ENCODE peak calls at places on chromosomes 6 and 20, in seven cellular contexts. K is thyroid gland, G is ovary, Z is kidney, L is sigmoid colon, A is suprapubic skin, I is PC-9. M is an unnamed sample.
A peak's percentile ranks its signal among the peaks of the same experiment; 100 is the strongest.

GRCh38 chr6:31794294-31794865 is 1.2 kb downstream of the VARS1 start:
- DNase-seq in K (no peak), G (no peak), L (no peak), I (no peak), Z (no peak), A (no peak), M (no peak)

GRCh38 chr6:29762781-29763214 is 39.6 kb downstream of the HLA-F start:
- DNase-seq in G (no peak), I (no peak), Z (no peak), K (no peak), L (no peak), A (no peak), M (no peak)

GRCh38 chr20:11128131-11128831 is 454.5 kb upstream of the JAG1 start:
- DNase-seq in I (no peak), Z (no peak), K (no peak), G (no peak), A (no peak), L (no peak), M (no peak)

GRCh38 chr6:106527979-106528378 is 101.3 kb downstream of the RTN4IP1 start:
- DNase-seq in G (no peak), K (no peak), Z (no peak), A (no peak), L (no peak), I (no peak), M (peak; percentile 96)

GRCh38 chr20:17648306-17648646 is 33.8 kb downstream of the RRBP1 start:
- DNase-seq in G (no peak), Z (no peak), A (peak; percentile 56), K (peak; percentile 60), I (no peak), L (peak; percentile 68), M (no peak)

GRCh38 chr20:571754-572331 is 28.3 kb upstream of the CSNK2A1 start:
- DNase-seq in K (peak; percentile 52), Z (peak; percentile 94), A (peak; percentile 68), L (peak; percentile 70), G (peak; percentile 50), I (peak; percentile 58), M (no peak)

GRCh38 chr20:8305449-8305978 is 173.4 kb downstream of the PLCB1 start:
- DNase-seq in Z (peak; percentile 38), I (peak; percentile 10), A (peak; percentile 60), L (no peak), K (peak; percentile 31), G (no peak), M (no peak)

GRCh38 chr20:47825011-47825762 is 39.9 kb upstream of the SULF2 start:
- DNase-seq in G (no peak), Z (no peak), A (peak; percentile 29), K (no peak), L (peak; percentile 19), I (no peak), M (no peak)

GRCh38 chr6:158068156-158068892 is 86.7 kb downstream of the SYNJ2 start:
- DNase-seq in I (no peak), K (no peak), G (no peak), Z (peak; percentile 58), L (peak; percentile 53), A (no peak), M (no peak)

GRCh38 chr20:61608275-61609085 is 356.4 kb downstream of the CDH4 start:
- DNase-seq in A (no peak), L (no peak), I (peak; percentile 10), Z (no peak), G (no peak), K (peak; percentile 16), M (no peak)

GRCh38 chr20:53774487-53775203 is 181.0 kb upstream of the ZNF217 start:
- DNase-seq in I (no peak), Z (no peak), L (no peak), G (no peak), A (no peak), K (no peak), M (peak; percentile 96)

GRCh38 chr6:31903957-31904356 is 2.1 kb upstream of the ZBTB12 start:
- DNase-seq in Z (no peak), I (no peak), L (no peak), A (no peak), G (no peak), K (no peak), M (no peak)

GRCh38 chr6:125363010-125363359 is 61.2 kb upstream of the HDDC2 start:
- DNase-seq in A (no peak), L (no peak), K (no peak), Z (no peak), G (no peak), I (peak; percentile 61), M (no peak)

GRCh38 chr20:38728911-38729642 is 4.8 kb downstream of the SLC32A1 start:
- DNase-seq in I (no peak), A (no peak), Z (no peak), G (no peak), K (no peak), L (no peak), M (no peak)

GRCh38 chr6:25992413-25993037 is 29.9 kb downstream of the TRIM38 start:
- DNase-seq in I (peak; percentile 99), A (peak; percentile 96), K (peak; percentile 96), G (peak; percentile 96), Z (peak; percentile 98), L (peak; percentile 97), M (peak; percentile 52)

GRCh38 chr6:49856282-49856681 is 10.1 kb downstream of the CRISP1 start:
- DNase-seq in K (no peak), G (no peak), A (no peak), Z (no peak), I (no peak), L (no peak), M (no peak)

GRCh38 chr6:151096255-151096612 is 143.5 kb upstream of the AKAP12 start:
- DNase-seq in K (no peak), A (no peak), I (no peak), L (no peak), G (no peak), Z (no peak), M (no peak)

GRCh38 chr20:6769953-6770831 is 2.7 kb downstream of the BMP2 start:
- DNase-seq in G (peak; percentile 16), A (peak; percentile 74), I (no peak), Z (peak; percentile 85), K (peak; percentile 68), L (peak; percentile 76), M (no peak)

GRCh38 chr20:45097485-45098095 is 3.3 kb downstream of the KCNS1 start:
- DNase-seq in L (no peak), K (peak; percentile 24), Z (no peak), I (no peak), G (no peak), A (no peak), M (no peak)

GRCh38 chr6:63477422-63478040 is 94.7 kb upstream of the LOC128125822 start:
- DNase-seq in A (no peak), K (no peak), G (no peak), I (no peak), Z (no peak), L (no peak), M (no peak)

GRCh38 chr6:88008821-88009220 is 38.8 kb upstream of the SPACA1 start:
- DNase-seq in L (no peak), A (no peak), Z (no peak), G (no peak), I (no peak), K (no peak), M (no peak)

GRCh38 chr20:32650545-32650944 is 23.2 kb downstream of the C20orf203 start:
- DNase-seq in Z (no peak), G (no peak), L (no peak), I (no peak), K (no peak), A (no peak), M (no peak)

DNA sequence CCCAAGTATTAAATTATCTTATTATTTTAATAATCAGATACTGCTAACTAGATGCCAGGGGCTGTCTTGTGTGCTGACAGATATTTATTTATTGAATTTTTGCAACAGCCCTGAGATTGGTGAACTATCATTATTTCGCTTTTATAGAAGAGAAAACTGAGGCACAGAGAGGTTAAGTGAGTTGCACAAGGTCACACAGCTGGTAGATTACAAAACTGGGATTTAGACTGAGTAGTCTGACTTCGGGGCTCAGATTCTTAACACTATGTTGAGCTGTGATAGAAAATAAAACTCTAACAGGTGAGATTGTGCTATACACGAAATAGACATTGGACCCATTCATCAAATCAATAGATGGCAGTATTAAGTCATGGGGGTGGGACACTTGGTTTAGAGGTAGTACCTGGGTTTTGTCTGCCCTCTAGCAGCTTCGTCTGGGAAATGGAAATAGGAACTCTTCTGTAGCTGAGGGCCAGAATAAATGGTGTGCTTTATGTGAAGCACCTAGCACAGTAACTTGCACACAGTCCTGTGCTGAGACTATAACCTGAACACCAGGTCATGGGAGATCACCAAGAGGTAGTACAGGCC is 113.4 kb downstream of the B3GAT2 start:
- DNase-seq in K (no peak), A (no peak), Z (no peak), L (no peak), I (no peak), G (no peak), M (no peak)
- TF ChIP-seq CTCF in K (no peak), A (no peak), Z (no peak), L (no peak), I (no peak), G (no peak), M (no peak)

GRCh38 chr20:3811421-3812258 is 8.7 kb upstream of the AP5S1 start:
- DNase-seq in G (peak; percentile 99), A (peak; percentile 99), K (peak; percentile 99), Z (peak; percentile 100), L (peak; percentile 100), I (peak; percentile 100), M (peak; percentile 93)
- H3K4me3 ChIP-seq in G (peak overlapping the region; percentile 27), A (peak overlapping the region; percentile 37), K (no peak overlapping the region), Z (peak overlapping the region; percentile 64), L (peak overlapping the region; percentile 31), I (peak overlapping the region; percentile 50), M (peak overlapping the region; percentile 30)

GRCh38 chr6:75711173-75711572 is 37.9 kb upstream of the MYO6 start:
- DNase-seq in A (no peak), I (no peak), K (no peak), G (no peak), L (no peak), Z (no peak), M (no peak)
- H3K36me3 ChIP-seq in A (peaks cover 73% of the 10 kb centered on the region), I (peaks cover 49% of the 10 kb centered on the region), K (peaks cover 18% of the 10 kb centered on the region), G (no peaks in the 10 kb centered on the region), L (peaks cover 9% of the 10 kb centered on the region), Z (peaks cover 9% of the 10 kb centered on the region), M (peaks cover 4% of the 10 kb centered on the region)

GRCh38 chr6:34581561-34581920 is 25.4 kb upstream of the SPDEF start:
- DNase-seq in L (no peak), A (no peak), K (no peak), I (no peak), G (no peak), Z (no peak), M (no peak)

GRCh38 chr6:34585108-34585507 is 29.0 kb upstream of the SPDEF start:
- DNase-seq in K (no peak), A (no peak), G (no peak), L (no peak), Z (no peak), I (no peak), M (no peak)

GRCh38 chr6:34584694-34585093 is 28.6 kb upstream of the SPDEF start:
- DNase-seq in G (no peak), L (no peak), I (no peak), A (no peak), K (no peak), Z (no peak), M (no peak)

GRCh38 chr6:34583861-34584604 is 27.9 kb upstream of the SPDEF start:
- DNase-seq in A (no peak), Z (no peak), G (no peak), L (no peak), K (no peak), I (no peak), M (no peak)

DNA sequence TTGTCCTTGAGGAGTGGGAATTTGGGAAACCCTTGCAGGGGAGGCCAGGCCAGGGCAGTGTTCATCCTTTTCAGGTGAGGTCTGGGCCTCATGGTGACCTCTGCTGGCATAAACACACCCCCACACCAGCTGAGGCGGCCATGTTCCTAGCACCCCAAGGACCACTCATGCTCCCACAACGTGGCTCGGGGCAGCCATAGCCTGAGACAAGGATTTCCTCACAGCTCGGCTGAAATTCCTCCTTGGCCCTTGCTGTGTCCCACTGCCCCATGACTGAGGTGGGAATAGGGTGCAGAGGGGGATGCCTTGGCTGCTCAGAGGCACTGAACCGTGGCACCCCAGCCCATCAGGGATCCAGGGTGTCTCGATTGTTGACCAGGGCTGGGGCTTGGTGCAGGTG is 27.3 kb upstream of the SPDEF start:
- DNase-seq in A (no peak), Z (no peak), G (no peak), I (no peak), L (no peak), K (no peak), M (no peak)
- TF ChIP-seq CTCF in A (no peak), Z (no peak), G (no peak), I (no peak), L (no peak), K (peak; percentile 12), M (no peak)